ENCODE peak calls at places on chromosomes 12 and 14, in five cellular contexts. One of them, this sample, is unnamed.

GRCh38 chr12:64099430-64099829 is 122.7 kb downstream of the KICS2 start:
- DNase-seq in cardiac muscle cell: peak; percentile 89
- DNase-seq in AG04449: peak; percentile 36
- DNase-seq in heart left ventricle: no peak
- DNase-seq in Peyer's patch: no peak
- DNase-seq in this sample: no peak

GRCh38 chr12:62792526-62792925 is 142.4 kb downstream of the PPM1H start:
- DNase-seq in cardiac muscle cell: no peak
- DNase-seq in heart left ventricle: no peak
- DNase-seq in AG04449: no peak
- DNase-seq in Peyer's patch: no peak
- DNase-seq in this sample: no peak

GRCh38 chr14:101101456-101102056 is 198.0 kb upstream of the RTL1 start:
- DNase-seq in cardiac muscle cell: no peak
- DNase-seq in Peyer's patch: peak; percentile 22
- DNase-seq in AG04449: no peak
- DNase-seq in heart left ventricle: peak; percentile 31
- DNase-seq in this sample: no peak

GRCh38 chr14:53011053-53011462 is 60.2 kb upstream of the FERMT2 start:
- DNase-seq in heart left ventricle: peak; percentile 74
- DNase-seq in AG04449: peak; percentile 96
- DNase-seq in Peyer's patch: peak; percentile 78
- DNase-seq in cardiac muscle cell: peak; percentile 99
- DNase-seq in this sample: no peak

GRCh38 chr12:6943719-6944380 is at the start of the genes C12orf57 and RNU7-1:
- DNase-seq in Peyer's patch: peak; percentile 87
- DNase-seq in cardiac muscle cell: peak; percentile 86
- DNase-seq in heart left ventricle: peak; percentile 85
- DNase-seq in AG04449: no peak
- DNase-seq in this sample: peak; percentile 97

GRCh38 chr14:21257395-21258193 is 11.6 kb downstream of the HNRNPC start:
- DNase-seq in AG04449: no peak
- DNase-seq in heart left ventricle: no peak
- DNase-seq in cardiac muscle cell: peak; percentile 53
- DNase-seq in Peyer's patch: no peak
- DNase-seq in this sample: no peak

GRCh38 chr14:34036319-34036761 is 85.5 kb upstream of the EGLN3 start:
- DNase-seq in Peyer's patch: no peak
- DNase-seq in heart left ventricle: no peak
- DNase-seq in AG04449: no peak
- DNase-seq in cardiac muscle cell: peak; percentile 67
- DNase-seq in this sample: no peak

GRCh38 chr12:71282020-71282419 is 124.2 kb upstream of the TSPAN8 start:
- DNase-seq in heart left ventricle: no peak
- DNase-seq in AG04449: no peak
- DNase-seq in Peyer's patch: no peak
- DNase-seq in cardiac muscle cell: no peak
- DNase-seq in this sample: no peak

GRCh38 chr12:116959198-116959460 is 48.4 kb downstream of the FBXW8 start:
- DNase-seq in AG04449: no peak
- DNase-seq in Peyer's patch: no peak
- DNase-seq in cardiac muscle cell: no peak
- DNase-seq in heart left ventricle: no peak
- DNase-seq in this sample: no peak

GRCh38 chr12:65362231-65362630 is 83.7 kb downstream of the MSRB3 start:
- DNase-seq in heart left ventricle: no peak
- DNase-seq in AG04449: no peak
- DNase-seq in cardiac muscle cell: no peak
- DNase-seq in Peyer's patch: no peak
- DNase-seq in this sample: no peak

GRCh38 chr12:110247340-110248095 is 33.5 kb upstream of the ATP2A2 start:
- DNase-seq in Peyer's patch: peak; percentile 86
- DNase-seq in heart left ventricle: no peak
- DNase-seq in AG04449: no peak
- DNase-seq in cardiac muscle cell: no peak
- DNase-seq in this sample: no peak

GRCh38 chr12:96368233-96368632 is 32.0 kb downstream of the CDK17 start:
- DNase-seq in cardiac muscle cell: peak; percentile 38
- DNase-seq in Peyer's patch: no peak
- DNase-seq in heart left ventricle: no peak
- DNase-seq in AG04449: no peak
- DNase-seq in this sample: peak; percentile 9

GRCh38 chr14:102590667-102591099 is 1.8 kb upstream of the RCOR1 start:
- DNase-seq in Peyer's patch: peak; percentile 80
- DNase-seq in AG04449: no peak
- DNase-seq in heart left ventricle: no peak
- DNase-seq in cardiac muscle cell: peak; percentile 67
- DNase-seq in this sample: peak; percentile 29

GRCh38 chr12:65761301-65761700 is 63.0 kb upstream of the HMGA2 start:
- DNase-seq in AG04449: no peak
- DNase-seq in cardiac muscle cell: no peak
- DNase-seq in Peyer's patch: no peak
- DNase-seq in heart left ventricle: no peak
- DNase-seq in this sample: no peak

GRCh38 chr12:91326043-91327027 is 143.7 kb upstream of the DCN start:
- DNase-seq in heart left ventricle: no peak
- DNase-seq in AG04449: no peak
- DNase-seq in cardiac muscle cell: peak; percentile 83
- DNase-seq in Peyer's patch: peak; percentile 68
- DNase-seq in this sample: peak; percentile 54

GRCh38 chr14:102020058-102020971 is 55.9 kb downstream of the DYNC1H1 start:
- DNase-seq in heart left ventricle: no peak
- DNase-seq in cardiac muscle cell: peak; percentile 6
- DNase-seq in Peyer's patch: no peak
- DNase-seq in AG04449: peak; percentile 71
- DNase-seq in this sample: no peak

GRCh38 chr12:31732926-31733548 is 4.2 kb upstream of the AMN1 start:
- DNase-seq in cardiac muscle cell: peak; percentile 80
- DNase-seq in Peyer's patch: no peak
- DNase-seq in AG04449: no peak
- DNase-seq in heart left ventricle: no peak
- DNase-seq in this sample: peak; percentile 79

GRCh38 chr12:96908170-96908675 is 1.2 kb downstream of the NEDD1 start:
- DNase-seq in AG04449: no peak
- DNase-seq in cardiac muscle cell: no peak
- DNase-seq in Peyer's patch: no peak
- DNase-seq in heart left ventricle: no peak
- DNase-seq in this sample: peak; percentile 33

GRCh38 chr14:67538501-67538900 is 5.4 kb downstream of the PLEKHH1 start:
- DNase-seq in cardiac muscle cell: no peak
- DNase-seq in Peyer's patch: no peak
- DNase-seq in heart left ventricle: no peak
- DNase-seq in AG04449: no peak
- DNase-seq in this sample: no peak

GRCh38 chr14:71333705-71334104 is 426.4 kb downstream of the PCNX1 start:
- DNase-seq in Peyer's patch: no peak
- DNase-seq in heart left ventricle: no peak
- DNase-seq in AG04449: no peak
- DNase-seq in cardiac muscle cell: no peak
- DNase-seq in this sample: peak; percentile 28

GRCh38 chr12:87756111-87756510 is 273.1 kb downstream of the C12orf50 start:
- DNase-seq in heart left ventricle: no peak
- DNase-seq in Peyer's patch: no peak
- DNase-seq in cardiac muscle cell: peak; percentile 98
- DNase-seq in AG04449: peak; percentile 98
- DNase-seq in this sample: no peak

GRCh38 chr12:66662729-66663128 is 16.1 kb downstream of the GRIP1 start:
- DNase-seq in cardiac muscle cell: peak; percentile 6
- DNase-seq in heart left ventricle: no peak
- DNase-seq in AG04449: no peak
- DNase-seq in Peyer's patch: no peak
- DNase-seq in this sample: no peak

GRCh38 chr14:100761481-100761880 is 34.8 kb downstream of the DLK1 start:
- DNase-seq in heart left ventricle: no peak
- DNase-seq in AG04449: peak; percentile 63
- DNase-seq in cardiac muscle cell: peak; percentile 60
- DNase-seq in Peyer's patch: no peak
- DNase-seq in this sample: no peak

DNA sequence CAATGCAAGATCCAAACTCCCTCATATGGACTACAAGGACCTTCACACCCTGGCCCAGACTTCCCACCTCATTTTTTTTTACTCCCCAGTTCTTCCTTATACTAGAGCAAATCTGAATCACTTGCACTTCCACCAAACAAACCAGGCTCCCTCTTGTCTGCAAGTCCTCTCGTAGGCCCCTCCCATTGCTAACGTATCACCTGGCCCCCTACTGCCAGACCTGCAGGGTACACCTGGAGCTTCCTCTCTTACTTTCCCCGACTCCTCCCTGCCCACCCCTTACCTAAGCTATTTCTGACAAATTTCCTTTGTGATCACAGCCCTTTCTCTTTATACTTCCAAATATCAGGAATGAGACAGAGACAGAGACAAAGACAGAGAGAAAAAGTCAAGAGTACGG is 463.9 kb downstream of the GALC start:
- DNase-seq in heart left ventricle: no peak
- DNase-seq in Peyer's patch: no peak
- DNase-seq in cardiac muscle cell: no peak
- DNase-seq in AG04449: no peak
- DNase-seq in this sample: no peak
- TF ChIP-seq CTCF in heart left ventricle: no peak
- TF ChIP-seq CTCF in Peyer's patch: no peak
- TF ChIP-seq CTCF in cardiac muscle cell: no peak
- TF ChIP-seq CTCF in AG04449: no peak
- TF ChIP-seq CTCF in this sample: no peak

GRCh38 chr12:68263366-68263765 is 10.0 kb upstream of the IL22 start:
- DNase-seq in AG04449: no peak
- DNase-seq in cardiac muscle cell: peak; percentile 80
- DNase-seq in heart left ventricle: no peak
- DNase-seq in Peyer's patch: no peak
- DNase-seq in this sample: no peak
- H3K4me3 ChIP-seq in AG04449: no peak overlapping the region
- H3K4me3 ChIP-seq in cardiac muscle cell: no peak overlapping the region
- H3K4me3 ChIP-seq in heart left ventricle: no peak overlapping the region
- H3K4me3 ChIP-seq in Peyer's patch: no peak overlapping the region
- H3K4me3 ChIP-seq in this sample: no peak overlapping the region

GRCh38 chr12:94707892-94708291 is 57.5 kb upstream of the TMCC3 start:
- DNase-seq in AG04449: no peak
- DNase-seq in Peyer's patch: peak; percentile 58
- DNase-seq in heart left ventricle: peak; percentile 60
- DNase-seq in cardiac muscle cell: peak; percentile 84
- DNase-seq in this sample: no peak

GRCh38 chr12:94712852-94713545 is 62.6 kb upstream of the TMCC3 start:
- DNase-seq in heart left ventricle: no peak
- DNase-seq in Peyer's patch: no peak
- DNase-seq in AG04449: no peak
- DNase-seq in cardiac muscle cell: no peak
- DNase-seq in this sample: no peak

GRCh38 chr12:94706250-94706661 is 55.9 kb upstream of the TMCC3 start:
- DNase-seq in AG04449: no peak
- DNase-seq in cardiac muscle cell: no peak
- DNase-seq in heart left ventricle: no peak
- DNase-seq in Peyer's patch: no peak
- DNase-seq in this sample: peak; percentile 67

GRCh38 chr12:94714378-94714777 is 64.0 kb upstream of the TMCC3 start:
- DNase-seq in cardiac muscle cell: peak; percentile 32
- DNase-seq in heart left ventricle: no peak
- DNase-seq in Peyer's patch: no peak
- DNase-seq in AG04449: no peak
- DNase-seq in this sample: no peak

DNA sequence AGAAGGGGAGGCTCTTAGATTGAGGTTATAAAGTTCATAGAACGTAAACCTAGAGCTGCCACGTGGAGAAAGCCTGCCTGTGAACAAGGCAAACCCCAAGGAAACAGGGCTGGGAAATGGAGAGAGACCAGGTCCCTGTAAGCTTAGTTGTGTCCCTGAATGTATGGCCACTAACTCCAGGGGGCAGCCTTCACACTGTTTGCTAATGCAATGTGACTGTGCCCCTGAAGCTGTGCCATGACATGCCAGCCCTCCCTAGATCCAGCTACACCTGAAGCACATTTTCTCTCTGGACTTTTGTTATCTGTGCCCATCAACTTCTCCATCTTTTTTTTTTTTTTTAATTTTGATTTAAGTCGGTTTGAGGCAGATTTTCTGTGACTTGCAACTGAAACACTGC is 60.6 kb upstream of the TMCC3 start:
- DNase-seq in heart left ventricle: no peak
- DNase-seq in AG04449: no peak
- DNase-seq in Peyer's patch: peak; percentile 65
- DNase-seq in cardiac muscle cell: peak; percentile 24
- DNase-seq in this sample: peak; percentile 65
- TF ChIP-seq CTCF in heart left ventricle: peak; percentile 23
- TF ChIP-seq CTCF in AG04449: peak; percentile 56
- TF ChIP-seq CTCF in Peyer's patch: peak; percentile 16
- TF ChIP-seq CTCF in cardiac muscle cell: peak; percentile 39
- TF ChIP-seq CTCF in this sample: peak; percentile 49

GRCh38 chr12:49545815-49546214 is 7.0 kb downstream of the KCNH3 start:
- DNase-seq in Peyer's patch: no peak
- DNase-seq in cardiac muscle cell: no peak
- DNase-seq in AG04449: no peak
- DNase-seq in heart left ventricle: no peak
- DNase-seq in this sample: no peak

GRCh38 chr12:49541911-49542505 is 3.2 kb downstream of the KCNH3 start:
- DNase-seq in cardiac muscle cell: no peak
- DNase-seq in heart left ventricle: no peak
- DNase-seq in Peyer's patch: no peak
- DNase-seq in AG04449: no peak
- DNase-seq in this sample: no peak

GRCh38 chr12:49543221-49543913 is 4.5 kb downstream of the KCNH3 start:
- DNase-seq in AG04449: no peak
- DNase-seq in cardiac muscle cell: no peak
- DNase-seq in Peyer's patch: no peak
- DNase-seq in heart left ventricle: no peak
- DNase-seq in this sample: no peak

GRCh38 chr12:49542592-49543160 is 3.8 kb downstream of the KCNH3 start:
- DNase-seq in heart left ventricle: no peak
- DNase-seq in cardiac muscle cell: no peak
- DNase-seq in Peyer's patch: no peak
- DNase-seq in AG04449: no peak
- DNase-seq in this sample: no peak

DNA sequence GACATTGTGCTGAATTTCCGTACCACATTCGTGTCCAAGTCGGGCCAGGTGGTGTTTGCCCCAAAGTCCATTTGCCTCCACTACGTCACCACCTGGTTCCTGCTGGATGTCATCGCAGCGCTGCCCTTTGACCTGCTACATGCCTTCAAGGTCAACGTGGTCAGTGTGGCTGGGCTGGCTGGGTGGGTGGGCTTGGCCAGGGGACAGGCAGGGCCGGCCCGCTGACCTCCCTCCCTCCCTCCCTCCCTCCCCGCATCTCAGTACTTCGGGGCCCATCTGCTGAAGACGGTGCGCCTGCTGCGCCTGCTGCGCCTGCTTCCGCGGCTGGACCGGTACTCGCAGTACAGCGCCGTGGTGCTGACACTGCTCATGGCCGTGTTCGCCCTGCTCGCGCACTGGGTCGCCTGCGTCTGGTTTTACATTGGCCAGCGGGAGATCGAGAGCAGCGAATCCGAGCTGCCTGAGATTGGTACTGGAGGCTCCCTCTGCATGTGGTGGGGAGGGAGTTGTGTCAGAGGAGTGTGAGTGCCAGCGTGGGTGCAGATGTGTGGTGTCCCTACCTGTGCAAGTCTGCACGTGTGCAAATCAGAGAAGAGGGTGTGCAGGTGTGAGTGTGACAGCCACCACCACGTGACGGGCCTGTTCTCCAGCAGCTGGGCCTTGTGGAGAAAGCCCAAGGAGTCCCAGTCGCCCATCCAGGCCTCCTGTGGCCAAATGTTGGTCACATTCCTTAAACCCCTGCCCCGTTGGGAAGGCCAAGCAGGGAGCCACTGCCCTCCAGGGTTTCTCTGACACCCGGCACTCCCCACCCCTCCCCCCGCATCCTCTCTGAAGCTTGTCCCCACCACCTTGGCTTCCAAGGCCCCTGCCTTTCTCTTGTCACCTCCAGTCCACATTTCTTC is 5.3 kb downstream of the KCNH3 start:
- DNase-seq in Peyer's patch: no peak
- DNase-seq in cardiac muscle cell: no peak
- DNase-seq in AG04449: no peak
- DNase-seq in heart left ventricle: no peak
- DNase-seq in this sample: no peak
- H3K4me3 ChIP-seq in Peyer's patch: no peak overlapping the region
- H3K4me3 ChIP-seq in cardiac muscle cell: no peak overlapping the region
- H3K4me3 ChIP-seq in AG04449: no peak overlapping the region
- H3K4me3 ChIP-seq in heart left ventricle: no peak overlapping the region
- H3K4me3 ChIP-seq in this sample: no peak overlapping the region

This sample was measured in GM12865.